ENCODE peak calls at places on chromosomes 13 and 19, in four cellular contexts. One of them, this sample, is unnamed.

GRCh38 chr19:6948884-6949283 is 61.5 kb downstream of the ADGRE1 start:
- DNase-seq in suprapubic skin: no peak
- DNase-seq in Peyer's patch: no peak
- DNase-seq in CD8-positive, alpha-beta memory T cell: no peak
- DNase-seq in this sample: no peak

GRCh38 chr13:52804202-52804641 is 44.2 kb downstream of the PCDH8 start:
- DNase-seq in suprapubic skin: no peak
- DNase-seq in Peyer's patch: no peak
- DNase-seq in CD8-positive, alpha-beta memory T cell: no peak
- DNase-seq in this sample: no peak

GRCh38 chr19:47679922-47680857 is 33.0 kb upstream of the EHD2 start:
- DNase-seq in suprapubic skin: no peak
- DNase-seq in Peyer's patch: no peak
- DNase-seq in CD8-positive, alpha-beta memory T cell: no peak
- DNase-seq in this sample: no peak

GRCh38 chr13:59111711-59112110 is 1052.0 kb downstream of the DIAPH3 start:
- DNase-seq in suprapubic skin: no peak
- DNase-seq in Peyer's patch: no peak
- DNase-seq in CD8-positive, alpha-beta memory T cell: no peak
- DNase-seq in this sample: no peak

GRCh38 chr13:50069255-50069654 is 54.0 kb downstream of the KCNRG start:
- DNase-seq in suprapubic skin: no peak
- DNase-seq in Peyer's patch: no peak
- DNase-seq in CD8-positive, alpha-beta memory T cell: no peak
- DNase-seq in this sample: no peak

GRCh38 chr13:111399334-111399733 is 78.9 kb downstream of the TEX29 start:
- DNase-seq in suprapubic skin: peak; percentile 38
- DNase-seq in Peyer's patch: no peak
- DNase-seq in CD8-positive, alpha-beta memory T cell: no peak
- DNase-seq in this sample: no peak

GRCh38 chr13:21548577-21548976 is 55.4 kb downstream of the MICU2 start:
- DNase-seq in suprapubic skin: no peak
- DNase-seq in Peyer's patch: no peak
- DNase-seq in CD8-positive, alpha-beta memory T cell: no peak
- DNase-seq in this sample: no peak

GRCh38 chr13:21812192-21812626 is 141.3 kb downstream of the FGF9 start:
- DNase-seq in suprapubic skin: no peak
- DNase-seq in Peyer's patch: no peak
- DNase-seq in CD8-positive, alpha-beta memory T cell: no peak
- DNase-seq in this sample: peak; percentile 42

GRCh38 chr13:27082325-27082724 is 89.3 kb downstream of the USP12 start:
- DNase-seq in suprapubic skin: no peak
- DNase-seq in Peyer's patch: no peak
- DNase-seq in CD8-positive, alpha-beta memory T cell: no peak
- DNase-seq in this sample: no peak

GRCh38 chr13:28623782-28624706 is 34.9 kb upstream of the POMP start:
- DNase-seq in suprapubic skin: no peak
- DNase-seq in Peyer's patch: no peak
- DNase-seq in CD8-positive, alpha-beta memory T cell: no peak
- DNase-seq in this sample: no peak

GRCh38 chr13:91135376-91135775 is 212.1 kb upstream of the MIR17HG start:
- DNase-seq in suprapubic skin: no peak
- DNase-seq in Peyer's patch: no peak
- DNase-seq in CD8-positive, alpha-beta memory T cell: no peak
- DNase-seq in this sample: no peak

GRCh38 chr19:41441321-41441945 is 1.5 kb upstream of the ERICH4 start:
- DNase-seq in suprapubic skin: peak; percentile 41
- DNase-seq in Peyer's patch: no peak
- DNase-seq in CD8-positive, alpha-beta memory T cell: no peak
- DNase-seq in this sample: no peak

GRCh38 chr13:32267836-32268439 is 47.2 kb downstream of the ZAR1L start:
- DNase-seq in suprapubic skin: no peak
- DNase-seq in Peyer's patch: peak; percentile 28
- DNase-seq in CD8-positive, alpha-beta memory T cell: peak; percentile 67
- DNase-seq in this sample: no peak

GRCh38 chr13:21663197-21663596 is 7.7 kb upstream of the FGF9 start:
- DNase-seq in suprapubic skin: no peak
- DNase-seq in Peyer's patch: no peak
- DNase-seq in CD8-positive, alpha-beta memory T cell: no peak
- DNase-seq in this sample: no peak

GRCh38 chr19:49475995-49476880 is 2.2 kb downstream of the FLT3LG start:
- DNase-seq in suprapubic skin: no peak
- DNase-seq in Peyer's patch: no peak
- DNase-seq in CD8-positive, alpha-beta memory T cell: peak; percentile 76
- DNase-seq in this sample: no peak

GRCh38 chr13:48201044-48201443 is 32.0 kb upstream of the ITM2B start:
- DNase-seq in suprapubic skin: no peak
- DNase-seq in Peyer's patch: no peak
- DNase-seq in CD8-positive, alpha-beta memory T cell: no peak
- DNase-seq in this sample: no peak

GRCh38 chr13:44903596-44903995 is 85.7 kb downstream of the NUFIP1 start:
- DNase-seq in suprapubic skin: peak; percentile 83
- DNase-seq in Peyer's patch: peak; percentile 29
- DNase-seq in CD8-positive, alpha-beta memory T cell: no peak
- DNase-seq in this sample: peak; percentile 32

GRCh38 chr13:32430018-32430747 is 2.3 kb upstream of the N4BP2L1 start:
- DNase-seq in suprapubic skin: no peak
- DNase-seq in Peyer's patch: no peak
- DNase-seq in CD8-positive, alpha-beta memory T cell: no peak
- DNase-seq in this sample: no peak

GRCh38 chr19:47779524-47780214 is 1.2 kb downstream of the SELENOW start:
- DNase-seq in suprapubic skin: no peak
- DNase-seq in Peyer's patch: no peak
- DNase-seq in CD8-positive, alpha-beta memory T cell: no peak
- DNase-seq in this sample: peak; percentile 56

GRCh38 chr19:49807174-49807830 is 5.8 kb downstream of the FUZ start:
- DNase-seq in suprapubic skin: peak; percentile 76
- DNase-seq in Peyer's patch: peak; percentile 48
- DNase-seq in CD8-positive, alpha-beta memory T cell: no peak
- DNase-seq in this sample: no peak

GRCh38 chr19:39997595-39998216 is 846 bp downstream of the ZNF546 start:
- DNase-seq in suprapubic skin: no peak
- DNase-seq in Peyer's patch: no peak
- DNase-seq in CD8-positive, alpha-beta memory T cell: no peak
- DNase-seq in this sample: no peak

GRCh38 chr19:17441241-17442135 is 7.0 kb downstream of the TMEM221 start:
- DNase-seq in suprapubic skin: no peak
- DNase-seq in Peyer's patch: no peak
- DNase-seq in CD8-positive, alpha-beta memory T cell: no peak
- DNase-seq in this sample: no peak

GRCh38 chr13:20713751-20714150 is 10.3 kb downstream of the IL17D start:
- DNase-seq in suprapubic skin: no peak
- DNase-seq in Peyer's patch: no peak
- DNase-seq in CD8-positive, alpha-beta memory T cell: no peak
- DNase-seq in this sample: no peak

GRCh38 chr19:15283141-15283885 is 49.0 kb downstream of the BRD4 start:
- DNase-seq in suprapubic skin: no peak
- DNase-seq in Peyer's patch: no peak
- DNase-seq in CD8-positive, alpha-beta memory T cell: no peak
- DNase-seq in this sample: no peak

GRCh38 chr19:53634768-53635167 is 3.0 kb downstream of the DPRX start:
- DNase-seq in suprapubic skin: no peak
- DNase-seq in Peyer's patch: no peak
- DNase-seq in CD8-positive, alpha-beta memory T cell: no peak
- DNase-seq in this sample: no peak

GRCh38 chr13:21670006-21670882 is 629 bp upstream of the FGF9 start:
- DNase-seq in suprapubic skin: no peak
- DNase-seq in Peyer's patch: peak; percentile 49
- DNase-seq in CD8-positive, alpha-beta memory T cell: peak; percentile 78
- DNase-seq in this sample: no peak

GRCh38 chr19:19489804-19490204 is 25.5 kb downstream of the TSSK6 start:
- DNase-seq in suprapubic skin: no peak
- DNase-seq in Peyer's patch: no peak
- DNase-seq in CD8-positive, alpha-beta memory T cell: no peak
- DNase-seq in this sample: no peak

GRCh38 chr19:38199340-38199739 is 24.7 kb downstream of the DPF1 start:
- DNase-seq in suprapubic skin: no peak
- DNase-seq in Peyer's patch: no peak
- DNase-seq in CD8-positive, alpha-beta memory T cell: no peak
- DNase-seq in this sample: no peak

GRCh38 chr19:38203197-38203596 is 20.8 kb downstream of the DPF1 start:
- DNase-seq in suprapubic skin: no peak
- DNase-seq in Peyer's patch: no peak
- DNase-seq in CD8-positive, alpha-beta memory T cell: no peak
- DNase-seq in this sample: no peak

GRCh38 chr19:38204096-38204495 is 19.9 kb downstream of the DPF1 start:
- DNase-seq in suprapubic skin: no peak
- DNase-seq in Peyer's patch: no peak
- DNase-seq in CD8-positive, alpha-beta memory T cell: no peak
- DNase-seq in this sample: no peak

GRCh38 chr19:38202504-38202903 is 21.5 kb downstream of the DPF1 start:
- DNase-seq in suprapubic skin: no peak
- DNase-seq in Peyer's patch: no peak
- DNase-seq in CD8-positive, alpha-beta memory T cell: no peak
- DNase-seq in this sample: no peak

GRCh38 chr19:38201731-38202130 is 22.3 kb downstream of the DPF1 start:
- DNase-seq in suprapubic skin: no peak
- DNase-seq in Peyer's patch: no peak
- DNase-seq in CD8-positive, alpha-beta memory T cell: no peak
- DNase-seq in this sample: no peak
- H3K4me1 ChIP-seq in suprapubic skin: peaks cover 6% of the 10 kb centered on the region
- H3K4me1 ChIP-seq in Peyer's patch: no peaks in the 10 kb centered on the region
- H3K4me1 ChIP-seq in CD8-positive, alpha-beta memory T cell: no peaks in the 10 kb centered on the region
- H3K4me1 ChIP-seq in this sample: no peaks in the 10 kb centered on the region

DNA sequence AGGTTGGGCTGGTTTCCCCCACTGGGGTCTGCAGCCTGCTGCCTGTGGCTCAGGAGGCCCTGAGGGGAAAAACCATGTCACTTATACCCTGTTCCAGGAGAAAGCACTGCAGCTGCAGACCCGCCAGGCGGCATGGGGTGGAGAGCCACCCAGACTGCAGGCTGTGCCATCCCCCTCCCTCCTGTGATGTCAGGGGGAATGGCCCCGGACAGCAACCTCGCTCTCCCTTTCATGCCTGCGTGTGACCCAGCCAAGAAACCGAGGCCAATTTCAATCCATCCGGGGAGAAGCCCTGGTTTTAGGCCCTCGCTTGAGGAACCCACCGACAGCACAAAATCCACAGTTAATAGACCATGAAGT is 37.1 kb upstream of the MATK start:
- DNase-seq in suprapubic skin: no peak
- DNase-seq in Peyer's patch: no peak
- DNase-seq in CD8-positive, alpha-beta memory T cell: no peak
- DNase-seq in this sample: no peak
- H3K4me3 ChIP-seq in suprapubic skin: no peak overlapping the region
- H3K4me3 ChIP-seq in Peyer's patch: no peak overlapping the region
- H3K4me3 ChIP-seq in CD8-positive, alpha-beta memory T cell: no peak overlapping the region
- H3K4me3 ChIP-seq in this sample: no peak overlapping the region

GRCh38 chr19:35039881-35040456 is 1.6 kb upstream of the HPN start:
- DNase-seq in suprapubic skin: no peak
- DNase-seq in Peyer's patch: no peak
- DNase-seq in CD8-positive, alpha-beta memory T cell: no peak
- DNase-seq in this sample: no peak

GRCh38 chr19:35041548-35042055 is at the start of gene HPN:
- DNase-seq in suprapubic skin: no peak
- DNase-seq in Peyer's patch: no peak
- DNase-seq in CD8-positive, alpha-beta memory T cell: no peak
- DNase-seq in this sample: no peak

GRCh38 chr19:35042056-35042730 is 672 bp downstream of the HPN start:
- DNase-seq in suprapubic skin: no peak
- DNase-seq in Peyer's patch: no peak
- DNase-seq in CD8-positive, alpha-beta memory T cell: no peak
- DNase-seq in this sample: no peak

GRCh38 chr19:35040474-35040825 is 1.1 kb upstream of the HPN start:
- DNase-seq in suprapubic skin: no peak
- DNase-seq in Peyer's patch: no peak
- DNase-seq in CD8-positive, alpha-beta memory T cell: no peak
- DNase-seq in this sample: no peak

DNA sequence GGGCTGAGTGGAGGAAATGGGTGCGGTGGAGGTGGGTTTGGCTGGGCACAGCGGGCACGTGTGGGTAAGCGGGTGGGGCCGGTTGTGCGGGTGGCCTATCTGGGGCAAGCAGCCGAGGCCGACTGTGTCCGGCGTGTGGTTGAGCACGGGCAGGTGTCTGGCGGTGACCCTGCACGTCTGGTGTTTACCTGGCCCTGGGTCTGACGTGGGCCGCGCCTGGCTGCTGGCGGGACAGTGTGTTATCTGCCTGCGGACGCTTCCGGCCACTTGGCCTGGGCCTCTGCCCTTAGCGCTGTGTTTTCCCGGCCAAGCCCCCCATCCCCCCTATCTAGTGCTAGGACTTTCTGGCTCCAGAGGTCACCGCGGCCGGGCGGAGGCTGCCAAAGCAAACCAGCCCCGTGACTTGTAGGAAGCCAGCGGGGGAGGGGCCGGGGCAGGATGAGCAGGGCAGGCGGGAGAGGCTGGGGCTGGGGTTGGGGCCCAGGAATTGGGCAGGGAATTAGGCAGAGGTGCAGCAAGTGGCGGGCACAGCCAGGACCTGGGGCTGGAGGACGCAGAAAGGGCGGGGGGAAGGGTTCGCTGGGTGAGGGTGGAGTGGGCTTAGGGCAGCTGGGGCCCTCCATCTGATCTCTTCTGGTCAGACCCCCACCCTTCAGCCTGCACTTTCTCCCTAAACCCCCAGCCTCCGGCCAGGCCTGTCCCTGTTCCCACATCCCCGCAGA is 534 bp upstream of the HPN start:
- DNase-seq in suprapubic skin: peak; percentile 92
- DNase-seq in Peyer's patch: peak; percentile 68
- DNase-seq in CD8-positive, alpha-beta memory T cell: no peak
- DNase-seq in this sample: peak; percentile 86
- H3K4me1 ChIP-seq in suprapubic skin: peaks cover 38% of the 10 kb centered on the region
- H3K4me1 ChIP-seq in Peyer's patch: peaks cover 38% of the 10 kb centered on the region
- H3K4me1 ChIP-seq in CD8-positive, alpha-beta memory T cell: peaks cover 31% of the 10 kb centered on the region
- H3K4me1 ChIP-seq in this sample: peaks cover 9% of the 10 kb centered on the region

GRCh38 chr13:73521970-73522549 is 463.3 kb downstream of the KLF5 start:
- DNase-seq in suprapubic skin: no peak
- DNase-seq in Peyer's patch: no peak
- DNase-seq in CD8-positive, alpha-beta memory T cell: no peak
- DNase-seq in this sample: no peak

GRCh38 chr13:73522937-73523336 is 464.1 kb downstream of the KLF5 start:
- DNase-seq in suprapubic skin: no peak
- DNase-seq in Peyer's patch: no peak
- DNase-seq in CD8-positive, alpha-beta memory T cell: no peak
- DNase-seq in this sample: no peak

GRCh38 chr13:73519720-73520119 is 460.9 kb downstream of the KLF5 start:
- DNase-seq in suprapubic skin: no peak
- DNase-seq in Peyer's patch: no peak
- DNase-seq in CD8-positive, alpha-beta memory T cell: no peak
- DNase-seq in this sample: no peak

GRCh38 chr13:73521291-73521626 is 462.5 kb downstream of the KLF5 start:
- DNase-seq in suprapubic skin: no peak
- DNase-seq in Peyer's patch: no peak
- DNase-seq in CD8-positive, alpha-beta memory T cell: no peak
- DNase-seq in this sample: no peak

GRCh38 chr13:73520566-73521290 is 461.9 kb downstream of the KLF5 start:
- DNase-seq in suprapubic skin: no peak
- DNase-seq in Peyer's patch: no peak
- DNase-seq in CD8-positive, alpha-beta memory T cell: no peak
- DNase-seq in this sample: no peak
- H3K4me3 ChIP-seq in suprapubic skin: no peak overlapping the region
- H3K4me3 ChIP-seq in Peyer's patch: no peak overlapping the region
- H3K4me3 ChIP-seq in CD8-positive, alpha-beta memory T cell: peak overlapping the region; percentile 48
- H3K4me3 ChIP-seq in this sample: no peak overlapping the region

This sample was measured in breast epithelium.